ENCODE peak calls at places on chromosomes 4 and X, in four cellular contexts. Z, W, Y and B are unnamed samples. For H3K9me3, the result is how much of the 10 kb centered on the place peaks cover.

GRCh38 chr4:171390626-171391025 is 422.6 kb upstream of the GALNTL6 start:
- DNase-seq in Z (no peak), W (no peak), Y (no peak), B (no peak)

GRCh38 chr4:91228659-91229058 is 1075.1 kb upstream of the GRID2 start:
- DNase-seq in Z (no peak), W (no peak), Y (no peak), B (no peak)

GRCh38 chrX:10022273-10022541 is 55.0 kb downstream of the CLDN34 start:
- DNase-seq in Z (no peak), W (no peak), Y (no peak), B (no peak)

GRCh38 chrX:119118780-119119395 is 8.7 kb downstream of the KIAA1210 start:
- DNase-seq in Z (peak), W (peak), Y (peak), B (peak)

GRCh38 chrX:113330416-113330815 is 489.8 kb upstream of the AMOT start:
- DNase-seq in Z (no peak), W (no peak), Y (no peak), B (no peak)

GRCh38 chr4:53801373-53801772 is 210.1 kb upstream of the LNX1 start:
- DNase-seq in Z (no peak), W (no peak), Y (no peak), B (no peak)

GRCh38 chrX:101550362-101550761 is at the start of gene ARMCX1:
- DNase-seq in Z (peak), W (peak), Y (peak), B (peak)

GRCh38 chr4:11589676-11590075 is 161.0 kb upstream of the HS3ST1 start:
- DNase-seq in Z (no peak), W (no peak), Y (peak), B (no peak)

GRCh38 chrX:139680356-139680755 is 27.6 kb downstream of the MCF2 start:
- DNase-seq in Z (no peak), W (no peak), Y (no peak), B (no peak)

GRCh38 chr4:33086351-33086900 is 2366.3 kb downstream of the PCDH7 start:
- DNase-seq in Z (no peak), W (no peak), Y (no peak), B (no peak)

GRCh38 chr4:173125216-173125812 is 43.3 kb upstream of the GALNT7 start:
- DNase-seq in Z (peak), W (no peak), Y (no peak), B (no peak)

GRCh38 chr4:41437264-41437566 is 100.7 kb upstream of the LIMCH1 start:
- DNase-seq in Z (no peak), W (peak), Y (no peak), B (no peak)

GRCh38 chr4:77190053-77190452 is 33.0 kb downstream of the CCNG2 start:
- DNase-seq in Z (peak), W (no peak), Y (peak), B (peak)

GRCh38 chr4:112386051-112386450 is 88.9 kb downstream of the ALPK1 start:
- DNase-seq in Z (no peak), W (no peak), Y (no peak), B (no peak)

GRCh38 chrX:30910124-30910860 is 21.2 kb upstream of the TAB3 start:
- DNase-seq in Z (no peak), W (no peak), Y (peak), B (no peak)

GRCh38 chr4:144754562-144755410 is 108.8 kb downstream of the HHIP start:
- DNase-seq in Z (peak), W (peak), Y (peak), B (no peak)

GRCh38 chr4:105112274-105112673 is 34.4 kb upstream of the TET2 start:
- DNase-seq in Z (no peak), W (no peak), Y (peak), B (no peak)

DNA sequence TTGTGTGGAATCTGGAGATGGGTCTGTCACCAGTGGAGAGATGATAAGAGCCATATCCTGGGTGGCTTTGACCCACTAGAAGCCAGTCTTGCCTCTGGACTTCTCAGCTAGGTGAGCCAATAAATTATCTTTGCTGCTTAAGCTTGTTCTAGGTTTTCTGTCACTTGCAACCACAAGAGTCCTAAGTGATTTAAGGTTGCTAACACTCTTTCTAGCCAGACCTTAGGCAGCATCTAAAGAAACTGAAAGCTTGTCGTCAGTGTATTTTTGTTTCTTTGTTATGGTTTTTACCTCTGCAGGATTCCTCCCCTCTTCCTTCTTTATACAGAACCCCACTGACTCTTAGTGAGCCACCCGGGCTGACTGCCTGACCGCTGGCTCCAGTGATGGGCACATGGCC is 37.1 kb upstream of the STIM2 start:
- DNase-seq in Z (no peak), W (no peak), Y (no peak), B (no peak)
- H3K4me2 ChIP-seq in Z (no peak), W (no peak), Y (no peak), B (no peak)

GRCh38 chrX:149937881-149938426 is 337 bp downstream of the EOLA2 start:
- DNase-seq in Z (no peak), W (peak), Y (peak), B (peak)
- H2AFZ ChIP-seq in Z (peak), W (no peak), Y (peak), B (peak)

GRCh38 chr4:13534344-13535063 is 9.8 kb downstream of the NKX3-2 start:
- DNase-seq in Z (no peak), W (no peak), Y (no peak), B (no peak)
- H3K9me3 ChIP-seq in Z (under half), W (under half), Y (under half), B (under half)

GRCh38 chr4:81518762-81519427 is 47.2 kb upstream of the RASGEF1B start:
- DNase-seq in Z (no peak), W (no peak), Y (no peak), B (no peak)

GRCh38 chr4:81521708-81522107 is 50.0 kb upstream of the RASGEF1B start:
- DNase-seq in Z (no peak), W (no peak), Y (no peak), B (no peak)

GRCh38 chr4:81519428-81519775 is 47.7 kb upstream of the RASGEF1B start:
- DNase-seq in Z (no peak), W (no peak), Y (no peak), B (no peak)

GRCh38 chr4:81522711-81523110 is 51.0 kb upstream of the RASGEF1B start:
- DNase-seq in Z (no peak), W (no peak), Y (no peak), B (no peak)

DNA sequence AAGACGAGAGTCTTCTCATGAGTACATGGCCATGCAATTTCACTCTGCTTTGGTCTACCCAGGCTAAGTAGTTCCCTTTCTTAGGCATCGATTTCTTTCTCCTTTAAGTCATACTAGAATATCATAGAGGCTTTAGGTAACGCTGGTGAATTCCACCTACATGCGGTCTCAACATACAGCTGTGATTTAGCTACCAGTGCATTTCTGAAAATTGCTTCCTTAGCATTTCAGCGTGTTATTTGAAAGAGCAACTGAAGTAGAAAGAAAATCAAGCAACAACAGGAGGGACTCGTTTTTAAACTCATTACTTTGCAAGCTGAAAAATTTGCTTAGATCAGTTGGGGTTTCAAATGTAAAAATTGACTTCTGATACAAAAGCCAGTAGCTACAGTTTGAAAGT is 48.1 kb upstream of the RASGEF1B start:
- DNase-seq in Z (no peak), W (no peak), Y (no peak), B (no peak)
- H3K4me2 ChIP-seq in Z (no peak), W (no peak), Y (no peak), B (peak)

GRCh38 chr4:1333256-1333655 is 13.8 kb upstream of the UVSSA start:
- DNase-seq in Z (no peak), W (no peak), Y (no peak), B (no peak)

GRCh38 chr4:1330761-1331590 is 16.0 kb upstream of the UVSSA start:
- DNase-seq in Z (no peak), W (no peak), Y (no peak), B (no peak)

GRCh38 chr4:1331591-1332353 is 15.2 kb upstream of the UVSSA start:
- DNase-seq in Z (no peak), W (no peak), Y (no peak), B (no peak)

GRCh38 chr4:1334579-1334895 is 12.5 kb upstream of the UVSSA start:
- DNase-seq in Z (no peak), W (no peak), Y (no peak), B (no peak)

DNA sequence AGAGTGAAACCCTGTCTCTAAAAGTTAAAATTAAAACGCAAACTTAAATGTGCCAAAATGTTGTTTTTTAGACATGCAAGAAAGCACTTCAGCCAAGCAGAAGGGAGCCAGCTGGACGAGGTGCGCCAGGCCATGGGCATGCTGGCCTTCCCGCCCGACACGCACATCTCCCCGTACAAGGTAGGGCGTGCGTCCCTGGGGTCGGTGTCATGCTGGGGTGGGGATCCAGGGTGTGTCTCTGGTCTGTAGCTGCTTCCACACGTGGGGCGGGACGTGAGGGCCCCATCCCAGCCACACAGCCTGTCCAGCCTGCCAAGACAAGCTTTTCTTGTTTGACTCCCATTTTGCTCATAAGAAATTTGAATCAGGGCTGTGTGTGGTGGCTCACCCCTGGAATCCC is 14.3 kb upstream of the UVSSA start:
- DNase-seq in Z (no peak), W (no peak), Y (no peak), B (no peak)
- H2AFZ ChIP-seq in Z (no peak), W (no peak), Y (no peak), B (no peak)

GRCh38 chrX:13855689-13856425 is 39.0 kb upstream of the GPM6B start:
- DNase-seq in Z (no peak), W (no peak), Y (no peak), B (no peak)
- H3K9me3 ChIP-seq in Z (under half), W (under half), Y (under half), B (under half)

GRCh38 chr4:25533237-25533636 is 122.4 kb upstream of the SLC34A2 start:
- DNase-seq in Z (no peak), W (no peak), Y (no peak), B (no peak)
- H3K4me2 ChIP-seq in Z (no peak), W (no peak), Y (no peak), B (no peak)

DNA sequence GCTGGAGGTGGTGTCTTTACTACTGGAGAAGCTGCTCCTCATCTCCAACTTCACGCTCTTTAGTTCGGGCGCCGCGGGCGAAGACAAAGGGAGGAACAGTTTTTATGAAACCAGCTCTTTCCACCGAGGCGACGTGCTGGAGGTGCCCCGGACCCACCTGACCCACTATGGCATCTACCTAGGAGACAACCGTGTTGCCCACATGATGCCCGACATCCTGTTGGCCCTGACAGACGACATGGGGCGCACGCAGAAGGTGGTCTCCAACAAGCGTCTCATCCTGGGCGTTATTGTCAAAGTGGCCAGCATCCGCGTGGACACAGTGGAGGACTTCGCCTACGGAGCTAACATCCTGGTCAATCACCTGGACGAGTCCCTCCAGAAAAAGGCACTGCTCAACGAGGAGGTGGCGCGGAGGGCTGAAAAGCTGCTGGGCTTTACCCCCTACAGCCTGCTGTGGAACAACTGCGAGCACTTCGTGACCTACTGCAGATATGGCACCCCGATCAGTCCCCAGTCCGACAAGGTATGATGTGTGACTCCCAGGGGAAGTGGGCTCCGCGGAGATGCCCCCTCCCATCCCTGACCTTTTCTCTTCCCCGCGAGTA is 645 bp downstream of the LRAT start:
- DNase-seq in Z (no peak), W (peak), Y (no peak), B (no peak)
- H2AFZ ChIP-seq in Z (peak), W (peak), Y (peak), B (peak)